ENCODE peak calls at places on chromosome 5, in five cellular contexts. I is brain microvascular endothelial cell, S is PC-3, B is astrocyte, N is right cardiac atrium. F is an unnamed sample.

GRCh38 chr5:6291961-6292360 is 86.4 kb downstream of the MED10 start:
- DNase-seq in S (peak), I (no peak), N (no peak), B (no peak), F (peak)

GRCh38 chr5:71830626-71831539 is 111.8 kb downstream of the CARTPT start:
- DNase-seq in S (peak), I (peak), N (peak), B (peak), F (no peak)

GRCh38 chr5:91189480-91190332 is 193.4 kb downstream of the ARRDC3 start:
- DNase-seq in I (peak), N (peak), S (peak), B (peak), F (no peak)

GRCh38 chr5:160231789-160232342 is 2.6 kb downstream of the FABP6 start:
- DNase-seq in N (no peak), S (no peak), B (no peak), I (no peak), F (no peak)

GRCh38 chr5:74262810-74263209 is 377.7 kb downstream of the ENC1 start:
- DNase-seq in I (no peak), S (no peak), N (no peak), B (no peak), F (no peak)

GRCh38 chr5:150561571-150562295 is 53.8 kb downstream of the NDST1 start:
- DNase-seq in N (no peak), I (no peak), S (no peak), B (no peak), F (no peak)

GRCh38 chr5:140647042-140647341 is 438 bp downstream of the NDUFA2 start:
- DNase-seq in N (no peak), B (no peak), I (no peak), S (no peak), F (no peak)

GRCh38 chr5:86679529-86679928 is 61.8 kb downstream of the COX7C start:
- DNase-seq in S (peak), B (peak), I (peak), N (peak), F (peak)

GRCh38 chr5:151234476-151235238 is 10.8 kb upstream of the CCDC69 start:
- DNase-seq in S (no peak), I (peak), B (peak), N (peak), F (no peak)

GRCh38 chr5:153425914-153426313 is 64.6 kb upstream of the GRIA1 start:
- DNase-seq in B (no peak), S (no peak), I (no peak), N (no peak), F (peak)

GRCh38 chr5:86631165-86631564 is 13.4 kb downstream of the COX7C start:
- DNase-seq in B (no peak), I (no peak), S (no peak), N (no peak), F (no peak)

GRCh38 chr5:65892801-65893200 is 33.6 kb upstream of the ERBIN start:
- DNase-seq in S (no peak), N (no peak), B (no peak), I (no peak), F (no peak)

GRCh38 chr5:68554566-68555279 is 339.2 kb downstream of the PIK3R1 start:
- DNase-seq in S (no peak), N (peak), I (peak), B (peak), F (no peak)

GRCh38 chr5:72109625-72110024 is 2.4 kb downstream of the MAP1B start:
- DNase-seq in S (no peak), I (peak), B (peak), N (peak), F (no peak)

GRCh38 chr5:69364414-69364813 is 4.9 kb downstream of the AK6 start:
- DNase-seq in S (peak), I (peak), B (no peak), N (no peak), F (peak)

GRCh38 chr5:95927927-95928723 is 33.5 kb downstream of the ELL2 start:
- DNase-seq in B (no peak), N (no peak), S (no peak), I (no peak), F (no peak)

GRCh38 chr5:60196382-60197113 is 303.0 kb upstream of the PDE4D start:
- DNase-seq in B (peak), N (peak), S (peak), I (peak), F (no peak)

GRCh38 chr5:174301848-174302625 is 256.5 kb downstream of the NSG2 start:
- DNase-seq in B (no peak), S (no peak), I (no peak), N (no peak), F (no peak)

GRCh38 chr5:149959406-149960236 is 937 bp upstream of the SLC26A2 start:
- DNase-seq in S (peak), B (peak), N (no peak), I (peak), F (peak)

GRCh38 chr5:67306997-67307580 is 110.5 kb upstream of the CD180 start:
- DNase-seq in S (no peak), N (no peak), B (peak), I (no peak), F (no peak)

GRCh38 chr5:7856855-7857254 is 5.9 kb upstream of the CFAP90 start:
- DNase-seq in S (peak), B (no peak), N (no peak), I (no peak), F (peak)

GRCh38 chr5:98568336-98568735 is 205.1 kb upstream of the RGMB start:
- DNase-seq in I (peak), B (peak), S (no peak), N (no peak), F (no peak)

GRCh38 chr5:17235736-17236330 is 18.4 kb downstream of the BASP1 start:
- DNase-seq in I (no peak), S (no peak), B (peak), N (no peak), F (no peak)

GRCh38 chr5:180975338-180975737 is 13.3 kb upstream of the BTNL3 start:
- DNase-seq in S (no peak), I (no peak), N (no peak), B (no peak), F (no peak)

GRCh38 chr5:80165430-80165829 is 90.4 kb downstream of the SERINC5 start:
- DNase-seq in N (no peak), I (no peak), B (no peak), S (no peak), F (no peak)

GRCh38 chr5:118698774-118699173 is 289.6 kb downstream of the DTWD2 start:
- DNase-seq in N (no peak), S (no peak), B (no peak), I (no peak), F (no peak)

GRCh38 chr5:118687085-118687484 is 301.3 kb downstream of the DTWD2 start:
- DNase-seq in B (no peak), I (no peak), S (no peak), N (no peak), F (no peak)

GRCh38 chr5:118687671-118688621 is 300.4 kb downstream of the DTWD2 start:
- DNase-seq in B (no peak), I (peak), N (no peak), S (no peak), F (no peak)

GRCh38 chr5:118692811-118693342 is 295.5 kb downstream of the DTWD2 start:
- DNase-seq in B (no peak), S (no peak), N (no peak), I (no peak), F (no peak)
- H3K4me3 ChIP-seq in B (no peak), S (no peak), N (no peak), I (no peak), F (no peak)

DNA sequence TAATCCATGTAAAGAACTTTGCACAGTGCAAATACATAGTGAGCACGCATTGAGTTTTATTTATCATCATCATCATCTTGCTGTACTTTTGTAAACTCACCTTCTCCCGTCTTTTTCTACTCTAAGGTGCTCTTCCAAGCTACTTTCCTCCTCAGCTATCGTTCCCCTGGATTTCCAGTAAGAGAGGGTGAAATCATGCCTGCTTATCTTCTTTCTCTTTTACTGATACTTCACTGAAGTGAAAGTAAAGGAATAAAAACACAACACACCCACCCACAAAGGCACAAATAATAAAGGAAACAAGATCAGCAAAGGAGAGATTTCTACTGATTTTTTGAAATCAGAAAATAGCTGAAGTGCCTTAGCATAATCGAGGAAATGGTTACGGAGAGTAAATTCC is 509.9 kb downstream of the RAB3C start:
- DNase-seq in S (no peak), N (no peak), I (no peak), B (no peak), F (no peak)
- H3K4me3 ChIP-seq in S (no peak), N (peak), I (no peak), B (no peak), F (no peak)

DNA sequence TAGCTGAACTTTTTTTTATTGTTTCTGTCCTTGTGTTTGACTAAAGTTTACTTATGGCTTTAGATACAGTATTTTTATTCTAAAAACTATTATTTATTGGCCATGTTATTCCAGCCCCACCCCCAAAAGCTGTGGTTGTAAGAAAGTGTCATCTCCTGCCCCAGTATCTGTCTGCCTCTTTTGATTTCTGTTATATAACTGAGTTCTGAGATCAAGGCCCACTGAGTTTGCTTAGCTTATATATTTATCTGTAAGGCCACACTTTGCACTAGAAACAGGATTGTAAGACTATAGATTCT is 116.8 kb upstream of the TNFAIP8 start:
- DNase-seq in N (no peak), S (no peak), B (no peak), I (no peak), F (no peak)
- H3K4me3 ChIP-seq in N (no peak), S (no peak), B (no peak), I (no peak), F (no peak)

GRCh38 chr5:175728885-175729828 is 71.3 kb downstream of the HRH2 start:
- DNase-seq in B (no peak), I (peak), S (no peak), N (peak), F (no peak)
- H3K4me3 ChIP-seq in B (no peak), I (no peak), S (no peak), N (no peak), F (no peak)

DNA sequence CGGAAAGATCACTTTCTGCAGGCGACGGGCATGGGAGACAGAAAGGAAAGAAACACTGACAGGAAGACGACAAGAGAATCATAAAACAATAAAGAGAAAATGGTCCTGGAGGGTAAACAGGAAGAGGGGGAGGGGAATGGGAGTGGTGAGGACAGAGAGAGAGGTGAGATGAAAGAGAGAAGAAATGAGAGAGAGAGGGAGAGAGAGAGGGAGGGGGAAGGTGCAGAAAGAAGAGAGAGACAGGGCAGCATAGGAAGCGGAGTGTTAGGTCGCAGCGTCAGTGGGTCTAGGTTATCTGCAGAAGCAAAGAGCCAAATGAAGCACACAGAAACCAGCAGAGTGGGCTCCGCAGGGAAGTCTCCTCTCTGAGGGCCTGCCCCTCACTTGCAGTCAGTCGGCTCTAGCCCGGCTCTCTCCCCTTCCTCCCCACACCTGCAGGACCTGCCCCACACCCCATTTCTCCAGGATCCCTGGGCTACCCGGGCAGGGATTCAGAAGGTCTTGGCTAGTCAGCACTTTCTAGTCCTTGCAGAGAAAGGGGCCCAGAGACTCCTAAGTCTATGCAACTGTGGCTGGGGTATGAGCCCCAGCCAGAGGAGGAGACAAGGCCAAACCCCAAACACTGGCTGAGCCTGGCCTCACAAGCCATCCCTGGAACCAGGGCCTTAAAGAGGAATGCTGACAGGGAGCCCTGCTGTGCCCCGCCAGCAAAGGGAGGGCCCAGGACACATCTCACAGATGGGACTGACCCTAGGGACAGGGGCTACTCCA is 29.7 kb upstream of the MEIKIN start:
- DNase-seq in N (no peak), S (no peak), B (no peak), I (no peak), F (peak)
- H3K4me3 ChIP-seq in N (no peak), S (no peak), B (no peak), I (no peak), F (peak)

GRCh38 chr5:10229306-10230048 is 20.2 kb downstream of the ATPSCKMT start:
- DNase-seq in S (peak), N (no peak), B (peak), I (peak), F (no peak)
- H3K4me3 ChIP-seq in S (no peak), N (no peak), B (no peak), I (peak), F (no peak)

GRCh38 chr5:37840036-37840909 is at the start of gene GDNF:
- DNase-seq in B (peak), I (no peak), S (peak), N (peak), F (no peak)
- H3K4me3 ChIP-seq in B (peak), I (peak), S (peak), N (peak), F (no peak)